ENCODE peak calls at places on chromosomes 11 and 22, in nine cellular contexts. One of them, this sample, is unnamed.

GRCh38 chr11:15374418-15374817 is 259.7 kb downstream of the INSC start:
- DNase-seq in GM12878: no peak
- DNase-seq in K562: no peak
- DNase-seq in A549: no peak
- DNase-seq in HCT116: no peak
- DNase-seq in GM23338: no peak
- DNase-seq in SK-N-SH: no peak
- DNase-seq in HL-60: no peak
- DNase-seq in HepG2: no peak
- DNase-seq in this sample: no peak

GRCh38 chr11:65501530-65502273 is 2.9 kb downstream of the MALAT1 start:
- DNase-seq in A549: no peak
- DNase-seq in HepG2: no peak
- DNase-seq in GM12878: no peak
- DNase-seq in HL-60: no peak
- DNase-seq in SK-N-SH: no peak
- DNase-seq in K562: peak
- DNase-seq in GM23338: no peak
- DNase-seq in HCT116: no peak
- DNase-seq in this sample: no peak

GRCh38 chr11:115201121-115201792 is 303.0 kb downstream of the CADM1 start:
- DNase-seq in HL-60: no peak
- DNase-seq in K562: no peak
- DNase-seq in A549: no peak
- DNase-seq in HCT116: no peak
- DNase-seq in GM23338: no peak
- DNase-seq in HepG2: no peak
- DNase-seq in SK-N-SH: peak
- DNase-seq in GM12878: no peak
- DNase-seq in this sample: no peak

GRCh38 chr11:2797181-2797711 is 88.3 kb downstream of the CDKN1C start:
- DNase-seq in GM12878: no peak
- DNase-seq in SK-N-SH: no peak
- DNase-seq in GM23338: no peak
- DNase-seq in HepG2: no peak
- DNase-seq in HCT116: no peak
- DNase-seq in A549: no peak
- DNase-seq in K562: no peak
- DNase-seq in HL-60: no peak
- DNase-seq in this sample: no peak

GRCh38 chr11:132028380-132029240 is 658.2 kb downstream of the NTM start:
- DNase-seq in K562: peak
- DNase-seq in SK-N-SH: peak
- DNase-seq in GM12878: no peak
- DNase-seq in GM23338: peak
- DNase-seq in HCT116: no peak
- DNase-seq in HepG2: peak
- DNase-seq in HL-60: peak
- DNase-seq in A549: no peak
- DNase-seq in this sample: peak

GRCh38 chr22:42602470-42602869 is 12.2 kb downstream of the POLDIP3 start:
- DNase-seq in HepG2: no peak
- DNase-seq in HCT116: no peak
- DNase-seq in GM23338: no peak
- DNase-seq in SK-N-SH: no peak
- DNase-seq in K562: no peak
- DNase-seq in GM12878: no peak
- DNase-seq in HL-60: no peak
- DNase-seq in A549: no peak
- DNase-seq in this sample: no peak

GRCh38 chr11:2097356-2097997 is 41.7 kb downstream of the IGF2 start:
- DNase-seq in K562: peak
- DNase-seq in GM23338: peak
- DNase-seq in GM12878: no peak
- DNase-seq in HepG2: peak
- DNase-seq in HCT116: no peak
- DNase-seq in A549: no peak
- DNase-seq in HL-60: no peak
- DNase-seq in SK-N-SH: no peak
- DNase-seq in this sample: no peak

GRCh38 chr22:38107692-38108515 is 2.6 kb downstream of the BAIAP2L2 start:
- DNase-seq in GM12878: no peak
- DNase-seq in SK-N-SH: no peak
- DNase-seq in HL-60: no peak
- DNase-seq in GM23338: no peak
- DNase-seq in K562: no peak
- DNase-seq in HCT116: no peak
- DNase-seq in A549: peak
- DNase-seq in HepG2: peak
- DNase-seq in this sample: no peak

DNA sequence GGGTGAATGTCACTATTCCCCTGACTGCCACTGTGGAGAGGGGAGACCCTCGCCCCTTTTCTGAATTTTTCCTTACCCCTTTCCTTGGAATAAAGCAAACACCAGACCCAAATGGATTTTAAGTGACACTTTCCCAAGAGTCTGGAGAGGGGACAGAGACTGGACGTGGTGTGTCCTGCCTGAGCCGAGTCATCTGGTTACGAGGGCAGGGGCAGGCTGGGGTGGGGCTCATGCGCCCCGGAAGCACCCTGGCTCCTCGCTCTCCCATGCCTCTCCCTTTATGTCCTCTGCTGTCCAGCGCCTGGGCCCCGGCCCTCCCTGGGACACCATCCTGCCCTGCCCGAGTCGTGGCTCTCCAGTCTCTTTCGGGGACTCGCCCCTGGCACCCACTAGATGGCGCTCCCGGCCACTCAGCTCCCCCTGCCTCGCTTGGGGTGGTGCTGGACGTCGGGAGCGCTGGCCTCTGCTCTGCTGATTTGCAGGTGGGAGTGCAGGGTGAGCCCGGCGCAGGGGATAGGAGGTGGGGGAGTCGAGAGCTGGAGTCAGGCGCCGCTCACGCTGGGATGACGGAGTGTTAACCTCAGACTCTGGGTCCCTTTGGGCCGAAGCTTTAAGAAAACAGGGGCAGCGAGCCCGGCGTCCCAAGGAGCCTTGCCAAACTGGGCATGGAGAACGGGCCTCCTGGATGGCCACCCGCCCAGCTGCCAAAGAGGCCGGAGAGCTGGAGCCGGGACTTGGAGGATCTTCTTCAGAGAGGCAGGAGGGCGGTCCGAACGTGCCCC is 89.8 kb downstream of the RPS6KA4 start:
- DNase-seq in GM12878: no peak
- DNase-seq in K562: peak
- DNase-seq in HL-60: peak
- DNase-seq in GM23338: peak
- DNase-seq in HepG2: peak
- DNase-seq in HCT116: peak
- DNase-seq in SK-N-SH: peak
- DNase-seq in A549: peak
- DNase-seq in this sample: peak
- H3K27ac ChIP-seq in GM12878: peak
- H3K27ac ChIP-seq in K562: no peak
- H3K27ac ChIP-seq in HL-60: peak
- H3K27ac ChIP-seq in GM23338: no peak
- H3K27ac ChIP-seq in HepG2: no peak
- H3K27ac ChIP-seq in HCT116: no peak
- H3K27ac ChIP-seq in SK-N-SH: no peak
- H3K27ac ChIP-seq in A549: peak
- H3K27ac ChIP-seq in this sample: no peak

GRCh38 chr11:38839076-38839475 is 2241.0 kb upstream of the RAG2 start:
- DNase-seq in HCT116: no peak
- DNase-seq in A549: no peak
- DNase-seq in GM23338: no peak
- DNase-seq in GM12878: no peak
- DNase-seq in HepG2: no peak
- DNase-seq in K562: no peak
- DNase-seq in SK-N-SH: no peak
- DNase-seq in HL-60: no peak
- DNase-seq in this sample: no peak

DNA sequence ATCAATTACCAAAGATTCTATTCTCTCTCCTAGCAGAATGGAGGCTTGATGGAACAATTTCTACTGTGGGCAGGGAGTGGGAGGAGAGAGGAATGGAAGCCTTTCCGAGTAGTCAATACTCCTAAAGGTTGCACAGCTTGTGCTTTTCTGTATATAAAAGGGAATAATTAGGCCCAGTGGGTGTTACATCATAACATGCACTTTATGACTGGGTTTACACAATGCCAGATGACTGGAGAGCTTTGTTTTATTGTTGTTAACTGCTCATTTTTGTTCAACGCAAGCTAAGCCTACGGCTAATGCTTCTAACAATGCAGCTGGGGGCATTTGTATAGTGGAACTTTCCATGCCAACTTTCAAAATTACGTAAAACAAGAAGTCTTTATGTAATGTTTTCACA is 2237.9 kb upstream of the RAG2 start:
- DNase-seq in HL-60: no peak
- DNase-seq in A549: no peak
- DNase-seq in GM23338: no peak
- DNase-seq in K562: no peak
- DNase-seq in HCT116: no peak
- DNase-seq in SK-N-SH: no peak
- DNase-seq in HepG2: no peak
- DNase-seq in GM12878: no peak
- DNase-seq in this sample: no peak
- TF ChIP-seq REST in HL-60: no peak
- TF ChIP-seq REST in A549: no peak
- TF ChIP-seq REST in GM23338: no peak
- TF ChIP-seq REST in K562: no peak
- TF ChIP-seq REST in HCT116: no peak
- TF ChIP-seq REST in SK-N-SH: no peak
- TF ChIP-seq REST in HepG2: no peak
- TF ChIP-seq REST in GM12878: no peak
- TF ChIP-seq REST in this sample: no peak

GRCh38 chr11:405976-406795 is 8.6 kb downstream of the SIGIRR start:
- DNase-seq in HCT116: no peak
- DNase-seq in HL-60: no peak
- DNase-seq in A549: no peak
- DNase-seq in HepG2: no peak
- DNase-seq in K562: no peak
- DNase-seq in GM23338: no peak
- DNase-seq in GM12878: no peak
- DNase-seq in SK-N-SH: no peak
- DNase-seq in this sample: no peak
- H3K4me3 ChIP-seq in HCT116: peak
- H3K4me3 ChIP-seq in HL-60: peak
- H3K4me3 ChIP-seq in A549: peak
- H3K4me3 ChIP-seq in HepG2: no peak
- H3K4me3 ChIP-seq in K562: peak
- H3K4me3 ChIP-seq in GM23338: peak
- H3K4me3 ChIP-seq in GM12878: peak
- H3K4me3 ChIP-seq in SK-N-SH: peak
- H3K4me3 ChIP-seq in this sample: peak

DNA sequence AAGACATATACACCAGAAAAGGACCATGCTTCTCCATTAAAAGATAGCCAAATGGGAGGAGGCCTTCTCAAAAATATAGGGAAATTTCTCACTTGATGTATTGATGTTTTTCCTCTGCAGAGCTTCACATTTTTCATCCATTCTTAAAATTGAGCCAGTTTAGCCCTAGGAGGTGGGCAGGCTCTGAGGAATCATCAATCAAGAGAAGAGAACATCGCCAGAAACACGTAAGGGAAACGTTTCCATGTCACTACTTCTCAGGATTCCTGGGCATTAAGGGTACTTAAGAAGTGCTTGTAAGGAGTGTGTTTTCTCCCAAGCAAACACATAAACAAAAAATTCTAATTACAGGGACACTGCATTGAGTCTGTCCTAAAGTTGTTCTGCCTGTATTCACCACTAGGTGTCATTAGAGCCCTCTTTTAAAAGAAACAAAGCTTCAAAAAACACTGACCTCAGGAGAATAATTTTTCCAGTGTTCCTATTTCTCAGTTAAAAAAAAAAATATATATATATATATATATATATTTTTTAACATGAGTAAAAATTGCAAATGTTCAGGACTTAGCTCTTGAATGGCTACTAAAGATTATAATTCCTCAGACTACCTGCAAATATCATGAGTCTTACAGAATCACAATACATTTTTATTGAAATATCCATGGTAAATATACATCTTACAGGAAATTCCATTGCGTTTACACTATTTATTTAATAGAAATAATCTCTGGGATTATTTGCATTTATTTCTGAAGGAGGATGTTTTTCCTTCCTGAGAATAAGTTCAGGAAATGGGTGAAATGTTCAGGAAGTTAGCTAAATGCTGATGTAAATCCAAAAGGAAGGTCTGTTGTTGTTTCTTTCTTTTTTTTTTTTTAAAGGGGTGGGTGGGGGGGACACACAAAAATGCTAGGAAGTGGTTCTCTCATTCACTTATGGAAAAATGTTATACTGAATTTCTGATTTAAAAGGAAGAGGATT is 16.0 kb downstream of the FZD4 start:
- DNase-seq in A549: peak
- DNase-seq in HCT116: peak
- DNase-seq in GM12878: no peak
- DNase-seq in K562: peak
- DNase-seq in SK-N-SH: peak
- DNase-seq in HepG2: peak
- DNase-seq in HL-60: no peak
- DNase-seq in GM23338: peak
- DNase-seq in this sample: peak
- H3K27ac ChIP-seq in A549: no peak
- H3K27ac ChIP-seq in HCT116: no peak
- H3K27ac ChIP-seq in GM12878: no peak
- H3K27ac ChIP-seq in K562: peak
- H3K27ac ChIP-seq in SK-N-SH: no peak
- H3K27ac ChIP-seq in HepG2: peak
- H3K27ac ChIP-seq in HL-60: no peak
- H3K27ac ChIP-seq in GM23338: peak
- H3K27ac ChIP-seq in this sample: no peak

DNA sequence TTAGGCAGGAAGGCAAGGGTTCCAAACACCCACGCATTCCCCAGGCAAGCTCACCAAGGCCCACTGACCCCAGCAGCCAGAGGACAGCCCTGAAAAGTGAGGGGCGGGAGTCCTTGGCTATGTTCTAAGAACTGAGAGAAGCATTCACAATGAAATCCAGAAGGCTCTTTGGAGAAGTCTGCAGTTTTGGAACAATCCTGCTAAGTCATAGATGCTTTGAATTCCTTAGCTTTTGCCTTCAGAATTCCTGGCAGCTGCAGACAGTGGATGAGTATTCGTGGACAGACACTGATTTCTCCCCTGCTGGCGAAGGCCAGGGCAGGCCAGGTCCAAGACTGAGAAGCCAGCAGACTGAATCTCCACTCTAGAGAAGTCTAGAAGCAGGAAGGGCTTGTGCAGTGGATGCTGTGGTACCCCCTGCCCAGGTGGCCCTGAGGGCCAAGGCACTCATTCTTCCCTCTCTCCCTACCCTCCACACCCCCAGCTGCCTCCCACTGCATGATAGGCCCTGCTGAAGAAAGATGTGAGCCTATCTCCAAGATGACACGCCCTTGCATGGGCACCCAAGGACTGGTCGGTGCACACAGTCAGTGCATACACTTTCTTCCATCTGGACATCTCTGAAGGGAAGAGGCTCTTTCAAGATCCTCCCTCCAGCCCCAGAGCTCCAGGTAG is 133.2 kb upstream of the TEAD1 start:
- DNase-seq in HepG2: no peak
- DNase-seq in SK-N-SH: no peak
- DNase-seq in GM12878: no peak
- DNase-seq in K562: no peak
- DNase-seq in A549: peak
- DNase-seq in HCT116: no peak
- DNase-seq in GM23338: peak
- DNase-seq in HL-60: no peak
- DNase-seq in this sample: no peak
- TF ChIP-seq REST in HepG2: no peak
- TF ChIP-seq REST in SK-N-SH: peak
- TF ChIP-seq REST in GM12878: no peak
- TF ChIP-seq REST in K562: no peak
- TF ChIP-seq REST in A549: no peak
- TF ChIP-seq REST in HCT116: no peak
- TF ChIP-seq REST in GM23338: no peak
- TF ChIP-seq REST in HL-60: no peak
- TF ChIP-seq REST in this sample: no peak

This sample was measured in Panc1.